ENCODE peak calls at places on chromosomes 6 and 20, in six cellular contexts. U, M, F, J, L and E are unnamed samples.

GRCh38 chr6:130018830-130019795 is 732 bp downstream of the L3MBTL3 start:
- DNase-seq in U (peak), M (peak), F (peak), J (no peak), L (no peak), E (peak)

GRCh38 chr20:59178983-59179595 is 15.5 kb downstream of the ZNF831 start:
- DNase-seq in U (no peak), M (no peak), F (no peak), J (no peak), L (no peak), E (no peak)

GRCh38 chr20:23551383-23551782 is 16.9 kb downstream of the CST9L start:
- DNase-seq in U (no peak), M (no peak), F (no peak), J (no peak), L (no peak), E (no peak)

GRCh38 chr6:150159757-150160156 is 16.9 kb downstream of the PPP1R14C start:
- DNase-seq in U (no peak), M (no peak), F (no peak), J (no peak), L (no peak), E (no peak)

GRCh38 chr6:89489078-89489477 is 56.1 kb downstream of the ANKRD6 start:
- DNase-seq in U (no peak), M (no peak), F (no peak), J (no peak), L (no peak), E (no peak)

GRCh38 chr20:57592263-57593092 is 27.7 kb downstream of the ZBP1 start:
- DNase-seq in U (no peak), M (no peak), F (no peak), J (no peak), L (no peak), E (no peak)

GRCh38 chr6:149513915-149514314 is 29.1 kb upstream of the ZC3H12D start:
- DNase-seq in U (no peak), M (no peak), F (no peak), J (no peak), L (no peak), E (no peak)

GRCh38 chr6:16619777-16620176 is 141.5 kb downstream of the ATXN1 start:
- DNase-seq in U (no peak), M (no peak), F (no peak), J (no peak), L (no peak), E (no peak)

GRCh38 chr6:1838604-1839003 is 228.9 kb downstream of the FOXC1 start:
- DNase-seq in U (no peak), M (peak), F (peak), J (no peak), L (no peak), E (no peak)

GRCh38 chr6:41942045-41942851 is 640 bp upstream of the CCND3 start:
- DNase-seq in U (no peak), M (peak), F (peak), J (no peak), L (no peak), E (no peak)

GRCh38 chr6:160427312-160428068 is 79.3 kb downstream of the SLC22A3 start:
- DNase-seq in U (no peak), M (peak), F (peak), J (no peak), L (no peak), E (no peak)

GRCh38 chr6:98590957-98591356 is 243.4 kb upstream of the POU3F2 start:
- DNase-seq in U (no peak), M (no peak), F (no peak), J (no peak), L (no peak), E (no peak)

GRCh38 chr6:133206942-133207341 is 34.2 kb upstream of the EYA4 start:
- DNase-seq in U (no peak), M (no peak), F (no peak), J (no peak), L (no peak), E (no peak)

GRCh38 chr20:59191036-59191755 is 27.6 kb downstream of the ZNF831 start:
- DNase-seq in U (no peak), M (no peak), F (no peak), J (no peak), L (no peak), E (no peak)

GRCh38 chr6:21026576-21027273 is 492.5 kb downstream of the CDKAL1 start:
- DNase-seq in U (no peak), M (peak), F (peak), J (no peak), L (no peak), E (no peak)

GRCh38 chr20:60976139-60976538 is 275.9 kb upstream of the CDH4 start:
- DNase-seq in U (no peak), M (no peak), F (no peak), J (no peak), L (no peak), E (no peak)

GRCh38 chr6:46015119-46015968 is at the start of gene CLIC5:
- DNase-seq in U (peak), M (no peak), F (no peak), J (peak), L (no peak), E (no peak)

GRCh38 chr6:111263837-111264236 is 176.5 kb downstream of the SLC16A10 start:
- DNase-seq in U (no peak), M (peak), F (peak), J (no peak), L (no peak), E (no peak)

GRCh38 chr6:22221630-22222029 is 75.2 kb downstream of the PRL start:
- DNase-seq in U (no peak), M (peak), F (no peak), J (no peak), L (no peak), E (no peak)

GRCh38 chr20:1946762-1947534 is 46.9 kb downstream of the PDYN start:
- DNase-seq in U (peak), M (peak), F (peak), J (no peak), L (no peak), E (peak)

GRCh38 chr6:43733471-43734293 is 36.3 kb upstream of the VEGFA start:
- DNase-seq in U (no peak), M (peak), F (no peak), J (no peak), L (no peak), E (no peak)

GRCh38 chr20:24776755-24777271 is 172.3 kb upstream of the CST7 start:
- DNase-seq in U (no peak), M (no peak), F (no peak), J (peak), L (no peak), E (no peak)

GRCh38 chr6:116779569-116780164 is 14.1 kb upstream of the FAM162B start:
- DNase-seq in U (no peak), M (peak), F (peak), J (no peak), L (peak), E (no peak)

GRCh38 chr6:110878751-110879539 is 4.4 kb downstream of the AMD1 start:
- DNase-seq in U (peak), M (peak), F (peak), J (no peak), L (peak), E (no peak)

GRCh38 chr6:93343476-93343875 is 75.9 kb downstream of the EPHA7 start:
- DNase-seq in U (no peak), M (no peak), F (no peak), J (no peak), L (no peak), E (no peak)

GRCh38 chr6:11378639-11379038 is 146.2 kb upstream of the NEDD9 start:
- DNase-seq in U (no peak), M (no peak), F (no peak), J (no peak), L (no peak), E (no peak)

GRCh38 chr20:32387262-32387661 is 29.1 kb downstream of the ASXL1 start:
- DNase-seq in U (no peak), M (no peak), F (no peak), J (no peak), L (no peak), E (no peak)

GRCh38 chr20:34300809-34301586 is 2.2 kb downstream of the AHCY start:
- DNase-seq in U (no peak), M (no peak), F (no peak), J (no peak), L (no peak), E (no peak)

GRCh38 chr20:34299925-34300806 is 3.0 kb downstream of the AHCY start:
- DNase-seq in U (no peak), M (peak), F (peak), J (no peak), L (no peak), E (no peak)

GRCh38 chr20:34301587-34302311 is 1.4 kb downstream of the AHCY start:
- DNase-seq in U (no peak), M (no peak), F (no peak), J (no peak), L (no peak), E (no peak)

GRCh38 chr20:34302723-34303528 is at the start of gene AHCY:
- DNase-seq in U (peak), M (peak), F (peak), J (peak), L (peak), E (peak)

GRCh38 chr20:34302312-34302722 is 838 bp downstream of the AHCY start:
- DNase-seq in U (no peak), M (peak), F (peak), J (no peak), L (no peak), E (no peak)
- TF ChIP-seq CTCF in U (peak), M (peak), F (peak), J (peak), L (no peak), E (no peak)

GRCh38 chr6:40579101-40579500 is 8.1 kb downstream of the LRFN2 start:
- DNase-seq in U (no peak), M (no peak), F (no peak), J (no peak), L (no peak), E (no peak)
- TF ChIP-seq CTCF in U (no peak), M (no peak), F (no peak), J (no peak), L (no peak), E (no peak)

GRCh38 chr6:79646006-79646405 is 14.9 kb downstream of the SH3BGRL2 start:
- DNase-seq in U (no peak), M (no peak), F (no peak), J (no peak), L (no peak), E (no peak)
- TF ChIP-seq CTCF in U (peak), M (no peak), F (no peak), J (no peak), L (peak), E (peak)

DNA sequence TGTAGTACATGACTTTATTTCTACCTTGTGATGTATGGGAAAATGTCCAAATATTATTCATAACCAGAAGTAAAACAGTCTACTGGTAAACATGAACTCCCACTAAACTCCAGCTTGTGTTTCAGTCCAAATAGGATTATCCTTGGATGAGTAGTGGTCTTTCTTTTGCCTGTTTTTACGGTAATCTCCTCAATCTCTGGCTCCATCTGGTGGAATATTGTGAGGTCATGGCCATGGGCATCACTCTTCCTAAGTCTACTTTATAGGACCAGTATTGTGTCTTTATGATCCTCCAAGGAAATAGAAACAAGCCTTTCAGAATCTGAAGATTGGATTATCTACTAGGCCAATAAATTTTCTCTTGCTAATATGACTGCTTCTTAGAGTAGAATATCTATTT is 505.0 kb downstream of the BMP2 start:
- DNase-seq in U (no peak), M (no peak), F (peak), J (no peak), L (no peak), E (no peak)
- TF ChIP-seq CTCF in U (peak), M (peak), F (peak), J (peak), L (peak), E (no peak)

GRCh38 chr20:40010483-40010882 is 678.6 kb downstream of the MAFB start:
- DNase-seq in U (no peak), M (no peak), F (no peak), J (no peak), L (no peak), E (no peak)

GRCh38 chr20:40006168-40006860 is 682.7 kb downstream of the MAFB start:
- DNase-seq in U (no peak), M (no peak), F (no peak), J (no peak), L (no peak), E (no peak)

GRCh38 chr20:40008177-40008576 is 680.9 kb downstream of the MAFB start:
- DNase-seq in U (no peak), M (peak), F (peak), J (no peak), L (no peak), E (no peak)

DNA sequence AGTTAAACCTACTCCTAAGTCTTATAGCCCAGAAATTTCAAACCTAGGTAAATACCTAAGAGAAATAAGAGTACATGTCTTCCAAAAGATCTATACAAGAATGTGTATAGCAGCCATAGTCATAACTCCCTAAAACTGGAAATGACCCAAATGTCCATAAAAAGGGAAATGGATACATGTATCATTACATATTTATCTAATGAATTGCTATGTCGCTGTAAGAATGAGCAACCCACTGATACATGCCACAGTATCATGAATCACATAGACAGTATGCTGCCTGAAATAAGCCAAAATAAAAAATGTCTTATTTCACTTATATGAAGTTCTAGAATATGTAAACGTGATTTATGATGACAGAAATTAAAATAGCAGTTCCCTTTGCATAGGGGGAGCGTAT is 679.5 kb downstream of the MAFB start:
- DNase-seq in U (no peak), M (peak), F (peak), J (no peak), L (no peak), E (no peak)
- TF ChIP-seq CTCF in U (no peak), M (no peak), F (no peak), J (no peak), L (no peak), E (no peak)

GRCh38 chr6:38179300-38179699 is 359.8 kb downstream of the ZFAND3 start:
- DNase-seq in U (no peak), M (no peak), F (no peak), J (no peak), L (no peak), E (no peak)
- TF ChIP-seq CTCF in U (no peak), M (no peak), F (no peak), J (no peak), L (no peak), E (no peak)